ENCODE peak calls at places on chromosomes 6 and 20, in six cellular contexts. One of them, this sample, is unnamed.

GRCh38 chr20:50020283-50020682 is 37.5 kb downstream of the SNAI1 start:
- DNase-seq in stimulated activated CD4-positive, alpha-beta T cell treated with anti-CD3 and anti-CD28 coated beads, Interleukin-2, amount 100 ng/mL, for 24 hours: no peak
- DNase-seq in NCI-H524: no peak
- DNase-seq in AG10803: no peak
- DNase-seq in AML-193: peak
- DNase-seq in left lung: no peak
- DNase-seq in this sample: peak

GRCh38 chr6:38901802-38902522 is 146.6 kb upstream of the GLP1R start:
- DNase-seq in stimulated activated CD4-positive, alpha-beta T cell treated with anti-CD3 and anti-CD28 coated beads, Interleukin-2, amount 100 ng/mL, for 24 hours: no peak
- DNase-seq in NCI-H524: no peak
- DNase-seq in AG10803: no peak
- DNase-seq in AML-193: no peak
- DNase-seq in left lung: no peak
- DNase-seq in this sample: no peak

GRCh38 chr6:144746902-144747469 is 461.9 kb downstream of the UTRN start:
- DNase-seq in stimulated activated CD4-positive, alpha-beta T cell treated with anti-CD3 and anti-CD28 coated beads, Interleukin-2, amount 100 ng/mL, for 24 hours: no peak
- DNase-seq in NCI-H524: no peak
- DNase-seq in AG10803: no peak
- DNase-seq in AML-193: no peak
- DNase-seq in left lung: no peak
- DNase-seq in this sample: no peak

GRCh38 chr20:9287062-9287461 is 218.2 kb downstream of the PLCB4 start:
- DNase-seq in stimulated activated CD4-positive, alpha-beta T cell treated with anti-CD3 and anti-CD28 coated beads, Interleukin-2, amount 100 ng/mL, for 24 hours: no peak
- DNase-seq in NCI-H524: no peak
- DNase-seq in AG10803: no peak
- DNase-seq in AML-193: no peak
- DNase-seq in left lung: no peak
- DNase-seq in this sample: no peak

GRCh38 chr20:45111799-45112471 is 3.0 kb downstream of the WFDC5 start:
- DNase-seq in stimulated activated CD4-positive, alpha-beta T cell treated with anti-CD3 and anti-CD28 coated beads, Interleukin-2, amount 100 ng/mL, for 24 hours: no peak
- DNase-seq in NCI-H524: no peak
- DNase-seq in AG10803: no peak
- DNase-seq in AML-193: peak
- DNase-seq in left lung: no peak
- DNase-seq in this sample: no peak

GRCh38 chr20:19828233-19828632 is 70.2 kb downstream of the RIN2 start:
- DNase-seq in stimulated activated CD4-positive, alpha-beta T cell treated with anti-CD3 and anti-CD28 coated beads, Interleukin-2, amount 100 ng/mL, for 24 hours: peak
- DNase-seq in NCI-H524: no peak
- DNase-seq in AG10803: no peak
- DNase-seq in AML-193: peak
- DNase-seq in left lung: no peak
- DNase-seq in this sample: peak

GRCh38 chr20:35133735-35134134 is 13.4 kb downstream of the EDEM2 start:
- DNase-seq in stimulated activated CD4-positive, alpha-beta T cell treated with anti-CD3 and anti-CD28 coated beads, Interleukin-2, amount 100 ng/mL, for 24 hours: no peak
- DNase-seq in NCI-H524: no peak
- DNase-seq in AG10803: no peak
- DNase-seq in AML-193: no peak
- DNase-seq in left lung: no peak
- DNase-seq in this sample: no peak

GRCh38 chr20:62376112-62377063 is 9.3 kb upstream of the LAMA5 start:
- DNase-seq in stimulated activated CD4-positive, alpha-beta T cell treated with anti-CD3 and anti-CD28 coated beads, Interleukin-2, amount 100 ng/mL, for 24 hours: no peak
- DNase-seq in NCI-H524: no peak
- DNase-seq in AG10803: no peak
- DNase-seq in AML-193: no peak
- DNase-seq in left lung: no peak
- DNase-seq in this sample: peak

GRCh38 chr6:85401186-85402062 is 48.5 kb upstream of the NT5E start:
- DNase-seq in stimulated activated CD4-positive, alpha-beta T cell treated with anti-CD3 and anti-CD28 coated beads, Interleukin-2, amount 100 ng/mL, for 24 hours: no peak
- DNase-seq in NCI-H524: no peak
- DNase-seq in AG10803: no peak
- DNase-seq in AML-193: no peak
- DNase-seq in left lung: no peak
- DNase-seq in this sample: no peak

GRCh38 chr6:132962936-132963579 is 148.7 kb downstream of the RPS12 start:
- DNase-seq in stimulated activated CD4-positive, alpha-beta T cell treated with anti-CD3 and anti-CD28 coated beads, Interleukin-2, amount 100 ng/mL, for 24 hours: peak
- DNase-seq in NCI-H524: peak
- DNase-seq in AG10803: peak
- DNase-seq in AML-193: peak
- DNase-seq in left lung: peak
- DNase-seq in this sample: peak

GRCh38 chr6:123808556-123808955 is 4.9 kb downstream of the NKAIN2 start:
- DNase-seq in stimulated activated CD4-positive, alpha-beta T cell treated with anti-CD3 and anti-CD28 coated beads, Interleukin-2, amount 100 ng/mL, for 24 hours: no peak
- DNase-seq in NCI-H524: no peak
- DNase-seq in AG10803: no peak
- DNase-seq in AML-193: no peak
- DNase-seq in left lung: no peak
- DNase-seq in this sample: peak

GRCh38 chr20:36579996-36580545 is 6.7 kb downstream of the TGIF2 start:
- DNase-seq in stimulated activated CD4-positive, alpha-beta T cell treated with anti-CD3 and anti-CD28 coated beads, Interleukin-2, amount 100 ng/mL, for 24 hours: no peak
- DNase-seq in NCI-H524: no peak
- DNase-seq in AG10803: peak
- DNase-seq in AML-193: no peak
- DNase-seq in left lung: no peak
- DNase-seq in this sample: no peak

GRCh38 chr6:155154158-155154830 is 109.5 kb upstream of the CLDN20 start:
- DNase-seq in stimulated activated CD4-positive, alpha-beta T cell treated with anti-CD3 and anti-CD28 coated beads, Interleukin-2, amount 100 ng/mL, for 24 hours: peak
- DNase-seq in NCI-H524: no peak
- DNase-seq in AG10803: peak
- DNase-seq in AML-193: no peak
- DNase-seq in left lung: no peak
- DNase-seq in this sample: peak

GRCh38 chr6:149967591-149967990 is 3.8 kb downstream of the ULBP1 start:
- DNase-seq in stimulated activated CD4-positive, alpha-beta T cell treated with anti-CD3 and anti-CD28 coated beads, Interleukin-2, amount 100 ng/mL, for 24 hours: peak
- DNase-seq in NCI-H524: no peak
- DNase-seq in AG10803: no peak
- DNase-seq in AML-193: no peak
- DNase-seq in left lung: no peak
- DNase-seq in this sample: no peak

GRCh38 chr6:37042139-37042538 is 36.7 kb downstream of the FGD2 start:
- DNase-seq in stimulated activated CD4-positive, alpha-beta T cell treated with anti-CD3 and anti-CD28 coated beads, Interleukin-2, amount 100 ng/mL, for 24 hours: no peak
- DNase-seq in NCI-H524: no peak
- DNase-seq in AG10803: no peak
- DNase-seq in AML-193: no peak
- DNase-seq in left lung: no peak
- DNase-seq in this sample: no peak

GRCh38 chr20:34922654-34923381 is 32.8 kb downstream of the GSS start:
- DNase-seq in stimulated activated CD4-positive, alpha-beta T cell treated with anti-CD3 and anti-CD28 coated beads, Interleukin-2, amount 100 ng/mL, for 24 hours: no peak
- DNase-seq in NCI-H524: no peak
- DNase-seq in AG10803: peak
- DNase-seq in AML-193: no peak
- DNase-seq in left lung: no peak
- DNase-seq in this sample: peak

GRCh38 chr6:155313602-155314091 is 637 bp downstream of the TFB1M start:
- DNase-seq in stimulated activated CD4-positive, alpha-beta T cell treated with anti-CD3 and anti-CD28 coated beads, Interleukin-2, amount 100 ng/mL, for 24 hours: no peak
- DNase-seq in NCI-H524: peak
- DNase-seq in AG10803: peak
- DNase-seq in AML-193: peak
- DNase-seq in left lung: no peak
- DNase-seq in this sample: peak

GRCh38 chr6:117677553-117678131 is 2.4 kb downstream of the NUS1 start:
- DNase-seq in stimulated activated CD4-positive, alpha-beta T cell treated with anti-CD3 and anti-CD28 coated beads, Interleukin-2, amount 100 ng/mL, for 24 hours: no peak
- DNase-seq in NCI-H524: no peak
- DNase-seq in AG10803: peak
- DNase-seq in AML-193: peak
- DNase-seq in left lung: no peak
- DNase-seq in this sample: no peak

GRCh38 chr6:21538186-21538798 is 55.3 kb upstream of the SOX4 start:
- DNase-seq in stimulated activated CD4-positive, alpha-beta T cell treated with anti-CD3 and anti-CD28 coated beads, Interleukin-2, amount 100 ng/mL, for 24 hours: no peak
- DNase-seq in NCI-H524: no peak
- DNase-seq in AG10803: peak
- DNase-seq in AML-193: no peak
- DNase-seq in left lung: no peak
- DNase-seq in this sample: peak

GRCh38 chr6:29679962-29680361 is 990 bp downstream of the ZFP57 start:
- DNase-seq in stimulated activated CD4-positive, alpha-beta T cell treated with anti-CD3 and anti-CD28 coated beads, Interleukin-2, amount 100 ng/mL, for 24 hours: no peak
- DNase-seq in NCI-H524: no peak
- DNase-seq in AG10803: no peak
- DNase-seq in AML-193: no peak
- DNase-seq in left lung: no peak
- DNase-seq in this sample: no peak

GRCh38 chr20:25382704-25383370 is 7.8 kb downstream of the ABHD12 start:
- DNase-seq in stimulated activated CD4-positive, alpha-beta T cell treated with anti-CD3 and anti-CD28 coated beads, Interleukin-2, amount 100 ng/mL, for 24 hours: no peak
- DNase-seq in NCI-H524: no peak
- DNase-seq in AG10803: no peak
- DNase-seq in AML-193: no peak
- DNase-seq in left lung: no peak
- DNase-seq in this sample: no peak

GRCh38 chr20:62668441-62669027 is 26.2 kb downstream of the SLCO4A1 start:
- DNase-seq in stimulated activated CD4-positive, alpha-beta T cell treated with anti-CD3 and anti-CD28 coated beads, Interleukin-2, amount 100 ng/mL, for 24 hours: peak
- DNase-seq in NCI-H524: peak
- DNase-seq in AG10803: peak
- DNase-seq in AML-193: peak
- DNase-seq in left lung: peak
- DNase-seq in this sample: peak

GRCh38 chr20:61073376-61073775 is 178.7 kb upstream of the CDH4 start:
- DNase-seq in stimulated activated CD4-positive, alpha-beta T cell treated with anti-CD3 and anti-CD28 coated beads, Interleukin-2, amount 100 ng/mL, for 24 hours: no peak
- DNase-seq in NCI-H524: no peak
- DNase-seq in AG10803: no peak
- DNase-seq in AML-193: no peak
- DNase-seq in left lung: no peak
- DNase-seq in this sample: peak

GRCh38 chr6:43956478-43956877 is 170.8 kb downstream of the MRPL14 start:
- DNase-seq in stimulated activated CD4-positive, alpha-beta T cell treated with anti-CD3 and anti-CD28 coated beads, Interleukin-2, amount 100 ng/mL, for 24 hours: no peak
- DNase-seq in NCI-H524: no peak
- DNase-seq in AG10803: no peak
- DNase-seq in AML-193: no peak
- DNase-seq in left lung: no peak
- DNase-seq in this sample: no peak

GRCh38 chr6:129662406-129662766 is 47.6 kb downstream of the ARHGAP18 start:
- DNase-seq in stimulated activated CD4-positive, alpha-beta T cell treated with anti-CD3 and anti-CD28 coated beads, Interleukin-2, amount 100 ng/mL, for 24 hours: no peak
- DNase-seq in NCI-H524: no peak
- DNase-seq in AG10803: no peak
- DNase-seq in AML-193: no peak
- DNase-seq in left lung: no peak
- DNase-seq in this sample: no peak

GRCh38 chr20:11158146-11158545 is 484.3 kb upstream of the JAG1 start:
- DNase-seq in stimulated activated CD4-positive, alpha-beta T cell treated with anti-CD3 and anti-CD28 coated beads, Interleukin-2, amount 100 ng/mL, for 24 hours: no peak
- DNase-seq in NCI-H524: no peak
- DNase-seq in AG10803: no peak
- DNase-seq in AML-193: no peak
- DNase-seq in left lung: no peak
- DNase-seq in this sample: no peak

GRCh38 chr6:148747145-148747492 is 289 bp downstream of the UST start:
- DNase-seq in stimulated activated CD4-positive, alpha-beta T cell treated with anti-CD3 and anti-CD28 coated beads, Interleukin-2, amount 100 ng/mL, for 24 hours: peak
- DNase-seq in NCI-H524: no peak
- DNase-seq in AG10803: peak
- DNase-seq in AML-193: no peak
- DNase-seq in left lung: peak
- DNase-seq in this sample: no peak

GRCh38 chr6:127162808-127163207 is 44.3 kb downstream of the RSPO3 start:
- DNase-seq in stimulated activated CD4-positive, alpha-beta T cell treated with anti-CD3 and anti-CD28 coated beads, Interleukin-2, amount 100 ng/mL, for 24 hours: no peak
- DNase-seq in NCI-H524: no peak
- DNase-seq in AG10803: no peak
- DNase-seq in AML-193: no peak
- DNase-seq in left lung: no peak
- DNase-seq in this sample: no peak

GRCh38 chr6:53702316-53702715 is 36.8 kb upstream of the KLHL31 start:
- DNase-seq in stimulated activated CD4-positive, alpha-beta T cell treated with anti-CD3 and anti-CD28 coated beads, Interleukin-2, amount 100 ng/mL, for 24 hours: no peak
- DNase-seq in NCI-H524: no peak
- DNase-seq in AG10803: no peak
- DNase-seq in AML-193: peak
- DNase-seq in left lung: no peak
- DNase-seq in this sample: no peak

GRCh38 chr20:23148721-23149570 is 62.8 kb upstream of the CD93 start:
- DNase-seq in stimulated activated CD4-positive, alpha-beta T cell treated with anti-CD3 and anti-CD28 coated beads, Interleukin-2, amount 100 ng/mL, for 24 hours: peak
- DNase-seq in NCI-H524: no peak
- DNase-seq in AG10803: no peak
- DNase-seq in AML-193: no peak
- DNase-seq in left lung: no peak
- DNase-seq in this sample: no peak

GRCh38 chr6:25639653-25640052 is 12.4 kb upstream of the SCGN start:
- DNase-seq in stimulated activated CD4-positive, alpha-beta T cell treated with anti-CD3 and anti-CD28 coated beads, Interleukin-2, amount 100 ng/mL, for 24 hours: no peak
- DNase-seq in NCI-H524: no peak
- DNase-seq in AG10803: no peak
- DNase-seq in AML-193: no peak
- DNase-seq in left lung: no peak
- DNase-seq in this sample: no peak

GRCh38 chr6:34973547-34974248 is 84.6 kb downstream of the ANKS1A start:
- DNase-seq in stimulated activated CD4-positive, alpha-beta T cell treated with anti-CD3 and anti-CD28 coated beads, Interleukin-2, amount 100 ng/mL, for 24 hours: no peak
- DNase-seq in NCI-H524: no peak
- DNase-seq in AG10803: no peak
- DNase-seq in AML-193: no peak
- DNase-seq in left lung: no peak
- DNase-seq in this sample: no peak

GRCh38 chr6:85005494-85005893 is 241.1 kb upstream of the TBX18 start:
- DNase-seq in stimulated activated CD4-positive, alpha-beta T cell treated with anti-CD3 and anti-CD28 coated beads, Interleukin-2, amount 100 ng/mL, for 24 hours: no peak
- DNase-seq in NCI-H524: no peak
- DNase-seq in AG10803: no peak
- DNase-seq in AML-193: no peak
- DNase-seq in left lung: no peak
- DNase-seq in this sample: no peak

GRCh38 chr6:96015791-96016776 is at the start of gene FUT9:
- DNase-seq in stimulated activated CD4-positive, alpha-beta T cell treated with anti-CD3 and anti-CD28 coated beads, Interleukin-2, amount 100 ng/mL, for 24 hours: no peak
- DNase-seq in NCI-H524: peak
- DNase-seq in AG10803: no peak
- DNase-seq in AML-193: no peak
- DNase-seq in left lung: no peak
- DNase-seq in this sample: peak

GRCh38 chr6:127352519-127352918 is 9.1 kb upstream of the ECHDC1 start:
- DNase-seq in stimulated activated CD4-positive, alpha-beta T cell treated with anti-CD3 and anti-CD28 coated beads, Interleukin-2, amount 100 ng/mL, for 24 hours: no peak
- DNase-seq in NCI-H524: no peak
- DNase-seq in AG10803: no peak
- DNase-seq in AML-193: peak
- DNase-seq in left lung: no peak
- DNase-seq in this sample: no peak

GRCh38 chr6:145457556-145457955 is 277.8 kb downstream of the EPM2A start:
- DNase-seq in stimulated activated CD4-positive, alpha-beta T cell treated with anti-CD3 and anti-CD28 coated beads, Interleukin-2, amount 100 ng/mL, for 24 hours: no peak
- DNase-seq in NCI-H524: no peak
- DNase-seq in AG10803: no peak
- DNase-seq in AML-193: no peak
- DNase-seq in left lung: no peak
- DNase-seq in this sample: no peak

GRCh38 chr20:1283522-1284210 is 17.6 kb downstream of the SNPH start:
- DNase-seq in stimulated activated CD4-positive, alpha-beta T cell treated with anti-CD3 and anti-CD28 coated beads, Interleukin-2, amount 100 ng/mL, for 24 hours: no peak
- DNase-seq in NCI-H524: no peak
- DNase-seq in AG10803: no peak
- DNase-seq in AML-193: no peak
- DNase-seq in left lung: no peak
- DNase-seq in this sample: no peak